ENCODE peak calls at places on chromosomes 13 and 19, in ten cellular contexts. U is Peyer's patch, Y is adrenal gland, I is heart left ventricle, Q is HepG2, J is IMR-90, S is fibroblast of lung, A is testis, L is stomach, D is heart right ventricle. P is an unnamed sample.

GRCh38 chr13:42392706-42393572 is 121.0 kb downstream of the AKAP11 start:
- DNase-seq in U (no peak), Y (no peak), I (no peak), Q (no peak), J (no peak), S (peak; percentile 9), A (no peak), L (no peak), D (no peak), P (no peak)

GRCh38 chr19:40768936-40769335 is 6.4 kb upstream of the MIA start:
- DNase-seq in U (no peak), Y (no peak), I (no peak), Q (no peak), J (no peak), S (no peak), A (no peak), L (no peak), D (no peak), P (no peak)

GRCh38 chr19:1045247-1045603 is 5.3 kb downstream of the ABCA7 start:
- DNase-seq in U (no peak), Y (no peak), I (no peak), Q (peak; percentile 89), J (no peak), S (no peak), A (peak; percentile 94), L (peak; percentile 45), D (no peak), P (no peak)

GRCh38 chr13:90918551-90918950 is 428.9 kb upstream of the MIR17HG start:
- DNase-seq in U (no peak), Y (no peak), I (no peak), Q (no peak), J (peak; percentile 12), S (peak; percentile 93), A (no peak), L (no peak), D (no peak), P (no peak)

GRCh38 chr19:40622773-40623075 is 21.6 kb downstream of the LTBP4 start:
- DNase-seq in U (no peak), Y (no peak), I (no peak), Q (no peak), J (no peak), S (no peak), A (no peak), L (no peak), D (no peak), P (no peak)

GRCh38 chr19:40464059-40465024 is 1.2 kb downstream of the BLVRB start:
- DNase-seq in U (peak; percentile 75), Y (peak; percentile 97), I (peak; percentile 77), Q (peak; percentile 81), J (peak; percentile 88), S (peak; percentile 85), A (peak; percentile 89), L (peak; percentile 92), D (peak; percentile 86), P (peak; percentile 93)

GRCh38 chr13:50400930-50401553 is 385.8 kb downstream of the KCNRG start:
- DNase-seq in U (no peak), Y (peak; percentile 37), I (no peak), Q (peak; percentile 5), J (peak; percentile 92), S (peak; percentile 97), A (no peak), L (no peak), D (no peak), P (no peak)

GRCh38 chr19:18220632-18221275 is 5.5 kb downstream of the PDE4C start:
- DNase-seq in U (no peak), Y (no peak), I (no peak), Q (no peak), J (no peak), S (no peak), A (no peak), L (no peak), D (no peak), P (no peak)

GRCh38 chr19:47661571-47661970 is 51.7 kb upstream of the EHD2 start:
- DNase-seq in U (no peak), Y (no peak), I (no peak), Q (no peak), J (no peak), S (no peak), A (no peak), L (no peak), D (no peak), P (no peak)

GRCh38 chr19:47657719-47658118 is 48.8 kb downstream of the BICRA start:
- DNase-seq in U (no peak), Y (no peak), I (no peak), Q (no peak), J (no peak), S (no peak), A (no peak), L (no peak), D (no peak), P (no peak)

GRCh38 chr19:47660435-47660832 is 51.5 kb downstream of the BICRA start:
- DNase-seq in U (no peak), Y (no peak), I (no peak), Q (peak; percentile 87), J (no peak), S (peak; percentile 35), A (no peak), L (no peak), D (no peak), P (no peak)

GRCh38 chr19:47661161-47661560 is 52.1 kb upstream of the EHD2 start:
- DNase-seq in U (no peak), Y (peak; percentile 87), I (no peak), Q (no peak), J (no peak), S (peak; percentile 51), A (no peak), L (no peak), D (no peak), P (no peak)

DNA sequence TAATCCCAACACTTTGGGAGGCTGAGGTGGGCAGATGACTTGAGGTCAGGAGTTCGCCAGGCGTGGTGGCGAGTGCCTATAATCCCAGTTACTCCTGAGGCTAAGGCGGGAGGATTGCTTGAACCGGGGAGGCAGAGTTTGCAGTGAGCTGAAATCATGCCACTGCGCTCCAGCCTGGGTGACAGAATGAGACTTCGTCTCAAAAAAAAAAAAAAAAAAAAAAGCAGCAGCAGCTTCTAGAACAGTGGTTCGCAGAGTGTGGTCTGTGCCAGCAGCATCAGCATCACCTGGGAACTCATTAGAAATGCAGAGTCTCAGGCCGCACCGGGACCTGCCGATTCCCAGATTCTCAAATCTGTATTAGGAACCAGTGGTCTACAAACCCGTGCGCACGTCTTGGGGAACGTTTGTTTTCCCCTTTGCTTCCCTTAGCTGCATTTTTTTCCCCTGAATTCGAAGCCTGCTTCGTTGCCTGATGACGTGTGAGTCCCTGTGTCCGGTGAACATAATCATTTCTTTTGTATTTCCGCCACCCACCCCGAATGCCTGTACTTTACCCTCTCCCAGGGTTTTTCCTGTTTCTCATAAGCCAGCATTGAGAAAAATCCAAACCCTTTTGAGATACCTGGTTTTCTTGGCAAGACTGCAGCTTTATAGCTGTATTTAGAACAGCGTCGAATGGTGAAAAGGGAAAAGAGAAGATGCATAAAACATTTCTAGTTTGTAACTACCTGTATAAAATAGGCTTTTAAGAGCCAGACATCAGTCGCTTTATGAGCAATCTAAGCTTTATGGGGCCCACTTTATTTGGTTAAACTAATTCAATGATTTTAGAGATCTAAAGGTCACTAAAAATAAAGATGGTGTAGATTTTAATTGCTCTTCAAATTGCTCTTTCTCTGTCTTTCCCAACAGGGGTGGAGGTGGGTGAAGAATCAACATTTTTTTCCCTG is 49.8 kb downstream of the BICRA start:
- DNase-seq in U (no peak), Y (no peak), I (no peak), Q (no peak), J (no peak), S (peak; percentile 92), A (no peak), L (peak; percentile 39), D (no peak), P (no peak)
- H3K4me1 ChIP-seq in U (peaks cover 59% of the 10 kb centered on the region), Y (peaks cover 38% of the 10 kb centered on the region), I (no peaks in the 10 kb centered on the region), Q (peaks cover 65% of the 10 kb centered on the region), J (peaks cover 16% of the 10 kb centered on the region), S (peaks cover 19% of the 10 kb centered on the region), A (peaks cover 5% of the 10 kb centered on the region), L (peaks cover 56% of the 10 kb centered on the region), D (peaks cover 57% of the 10 kb centered on the region), P (peaks cover 13% of the 10 kb centered on the region)

GRCh38 chr19:6378498-6378897 is 2.8 kb upstream of the PSPN start:
- DNase-seq in U (no peak), Y (no peak), I (no peak), Q (no peak), J (no peak), S (no peak), A (no peak), L (no peak), D (no peak), P (no peak)

GRCh38 chr19:6376512-6377193 is 920 bp upstream of the PSPN start:
- DNase-seq in U (no peak), Y (no peak), I (no peak), Q (no peak), J (no peak), S (no peak), A (no peak), L (no peak), D (no peak), P (no peak)

GRCh38 chr19:6375411-6376010 is at the start of gene PSPN:
- DNase-seq in U (no peak), Y (no peak), I (no peak), Q (no peak), J (no peak), S (no peak), A (no peak), L (no peak), D (no peak), P (no peak)

GRCh38 chr19:6379744-6380143 is 4.0 kb upstream of the PSPN start:
- DNase-seq in U (no peak), Y (no peak), I (no peak), Q (no peak), J (no peak), S (no peak), A (no peak), L (no peak), D (no peak), P (no peak)

GRCh38 chr19:6378036-6378435 is 2.3 kb upstream of the PSPN start:
- DNase-seq in U (no peak), Y (no peak), I (no peak), Q (no peak), J (peak; percentile 41), S (peak; percentile 80), A (peak; percentile 32), L (no peak), D (no peak), P (no peak)
- H3K27ac ChIP-seq in U (no peak overlapping the region), Y (no peak overlapping the region), I (no peak overlapping the region), Q (no peak overlapping the region), J (no peak overlapping the region), S (no peak overlapping the region), A (no peak overlapping the region), L (no peak overlapping the region), D (no peak overlapping the region), P (no peak overlapping the region)

GRCh38 chr19:39351537-39352037 is 9.4 kb downstream of the SAMD4B start:
- DNase-seq in U (no peak), Y (no peak), I (no peak), Q (no peak), J (peak; percentile 28), S (no peak), A (no peak), L (no peak), D (no peak), P (no peak)

GRCh38 chr19:39355253-39355652 is 13.0 kb downstream of the SAMD4B start:
- DNase-seq in U (no peak), Y (no peak), I (no peak), Q (no peak), J (no peak), S (no peak), A (no peak), L (no peak), D (no peak), P (no peak)

GRCh38 chr19:39350156-39350555 is 7.9 kb downstream of the SAMD4B start:
- DNase-seq in U (no peak), Y (no peak), I (no peak), Q (no peak), J (no peak), S (no peak), A (no peak), L (no peak), D (no peak), P (no peak)

GRCh38 chr19:39356073-39356472 is 13.9 kb downstream of the SAMD4B start:
- DNase-seq in U (no peak), Y (peak; percentile 50), I (no peak), Q (no peak), J (no peak), S (no peak), A (no peak), L (no peak), D (no peak), P (no peak)

DNA sequence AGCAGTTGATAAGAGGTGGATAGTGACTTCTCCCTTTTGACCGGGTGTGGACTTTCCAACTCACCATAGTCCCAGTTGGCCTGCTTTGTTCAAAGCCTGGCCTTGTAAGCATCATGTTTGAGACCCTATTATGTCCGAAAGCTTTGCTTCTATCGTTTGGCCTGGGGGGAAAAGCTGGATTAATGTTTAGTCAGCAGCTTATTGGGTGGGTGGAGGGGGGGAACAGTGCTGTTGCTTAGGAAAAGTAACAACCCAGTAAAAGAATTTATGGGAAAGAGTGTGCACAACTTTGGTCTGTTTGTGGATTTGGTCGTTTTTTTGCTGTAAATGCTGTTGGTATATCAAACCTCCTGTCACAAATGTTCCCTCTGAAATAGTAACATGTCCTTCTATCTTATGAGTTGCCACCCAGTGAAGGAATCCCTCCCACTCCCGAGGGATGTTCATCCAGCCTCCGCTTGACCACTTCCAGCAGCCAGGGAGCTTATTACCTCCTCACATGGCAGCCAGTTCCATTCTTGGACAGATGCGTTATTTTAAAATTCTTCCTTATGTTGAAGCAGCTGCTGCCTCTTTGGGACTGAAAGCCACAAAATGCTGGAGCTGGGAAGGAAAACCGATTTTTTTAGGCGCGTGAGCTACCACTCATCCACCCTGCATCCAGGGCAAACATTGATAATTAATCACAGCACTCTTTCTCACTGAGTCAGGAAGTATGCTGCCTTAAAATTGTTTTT is 10.5 kb downstream of the SAMD4B start:
- DNase-seq in U (no peak), Y (no peak), I (no peak), Q (no peak), J (no peak), S (no peak), A (peak; percentile 49), L (no peak), D (no peak), P (no peak)
- H3K36me3 ChIP-seq in U (peaks cover 8% of the 10 kb centered on the region), Y (peaks cover 60% of the 10 kb centered on the region), I (peaks cover 30% of the 10 kb centered on the region), Q (peaks cover 66% of the 10 kb centered on the region), J (peaks cover 64% of the 10 kb centered on the region), S (peaks cover 26% of the 10 kb centered on the region), A (no peaks in the 10 kb centered on the region), L (peaks cover 57% of the 10 kb centered on the region), D (peaks cover 6% of the 10 kb centered on the region), P (peaks cover 5% of the 10 kb centered on the region)

GRCh38 chr13:72970956-72971355 is 87.8 kb upstream of the KLF5 start:
- DNase-seq in U (no peak), Y (no peak), I (no peak), Q (no peak), J (peak; percentile 57), S (peak; percentile 74), A (no peak), L (no peak), D (no peak), P (no peak)
- H3K4me1 ChIP-seq in U (no peaks in the 10 kb centered on the region), Y (no peaks in the 10 kb centered on the region), I (no peaks in the 10 kb centered on the region), Q (no peaks in the 10 kb centered on the region), J (no peaks in the 10 kb centered on the region), S (no peaks in the 10 kb centered on the region), A (no peaks in the 10 kb centered on the region), L (no peaks in the 10 kb centered on the region), D (no peaks in the 10 kb centered on the region), P (peaks cover 13% of the 10 kb centered on the region)

P was measured in body of pancreas.